ENCODE peak calls at places on chromosomes 5 and 9, in six cellular contexts. One of them, this sample, is unnamed.

GRCh38 chr9:111934747-111935146 is 38.1 kb downstream of the UGCG start:
- DNase-seq in foreskin fibroblast: no peak
- DNase-seq in RWPE2: no peak
- DNase-seq in spleen: no peak
- DNase-seq in IMR-90: no peak
- DNase-seq in tibial artery: no peak
- DNase-seq in this sample: no peak

GRCh38 chr5:167821096-167821590 is 470.3 kb upstream of the WWC1 start:
- DNase-seq in IMR-90: no peak
- DNase-seq in RWPE2: no peak
- DNase-seq in spleen: no peak
- DNase-seq in foreskin fibroblast: no peak
- DNase-seq in tibial artery: no peak
- DNase-seq in this sample: peak

GRCh38 chr5:142544946-142545652 is 140.8 kb downstream of the FGF1 start:
- DNase-seq in IMR-90: peak
- DNase-seq in tibial artery: no peak
- DNase-seq in spleen: no peak
- DNase-seq in RWPE2: no peak
- DNase-seq in foreskin fibroblast: no peak
- DNase-seq in this sample: peak

GRCh38 chr5:169827769-169828168 is 152.5 kb downstream of the INSYN2B start:
- DNase-seq in IMR-90: peak
- DNase-seq in tibial artery: no peak
- DNase-seq in foreskin fibroblast: no peak
- DNase-seq in RWPE2: no peak
- DNase-seq in spleen: no peak
- DNase-seq in this sample: no peak

GRCh38 chr5:9570876-9571275 is 25.0 kb upstream of the SEMA5A start:
- DNase-seq in RWPE2: no peak
- DNase-seq in IMR-90: no peak
- DNase-seq in tibial artery: no peak
- DNase-seq in foreskin fibroblast: no peak
- DNase-seq in spleen: no peak
- DNase-seq in this sample: no peak

GRCh38 chr5:107257885-107258520 is 412.7 kb downstream of the EFNA5 start:
- DNase-seq in spleen: no peak
- DNase-seq in RWPE2: no peak
- DNase-seq in foreskin fibroblast: no peak
- DNase-seq in tibial artery: no peak
- DNase-seq in IMR-90: no peak
- DNase-seq in this sample: peak

GRCh38 chr9:121298689-121299112 is 30.7 kb downstream of the GSN start:
- DNase-seq in IMR-90: no peak
- DNase-seq in foreskin fibroblast: no peak
- DNase-seq in tibial artery: peak
- DNase-seq in RWPE2: no peak
- DNase-seq in spleen: no peak
- DNase-seq in this sample: peak

GRCh38 chr5:17329566-17329965 is 112.1 kb downstream of the BASP1 start:
- DNase-seq in RWPE2: no peak
- DNase-seq in tibial artery: no peak
- DNase-seq in foreskin fibroblast: no peak
- DNase-seq in spleen: no peak
- DNase-seq in IMR-90: no peak
- DNase-seq in this sample: no peak

GRCh38 chr5:25701936-25702335 is 1057.2 kb upstream of the CDH10 start:
- DNase-seq in RWPE2: no peak
- DNase-seq in IMR-90: no peak
- DNase-seq in foreskin fibroblast: no peak
- DNase-seq in spleen: no peak
- DNase-seq in tibial artery: no peak
- DNase-seq in this sample: no peak

GRCh38 chr9:72139233-72139632 is 10.0 kb upstream of the GDA start:
- DNase-seq in spleen: no peak
- DNase-seq in foreskin fibroblast: no peak
- DNase-seq in RWPE2: no peak
- DNase-seq in tibial artery: no peak
- DNase-seq in IMR-90: no peak
- DNase-seq in this sample: no peak

GRCh38 chr5:88183255-88183654 is 85.4 kb downstream of the TMEM161B start:
- DNase-seq in tibial artery: no peak
- DNase-seq in IMR-90: no peak
- DNase-seq in foreskin fibroblast: no peak
- DNase-seq in spleen: no peak
- DNase-seq in RWPE2: no peak
- DNase-seq in this sample: no peak
- H3K4me3 ChIP-seq in tibial artery: no peak
- H3K4me3 ChIP-seq in IMR-90: no peak
- H3K4me3 ChIP-seq in foreskin fibroblast: no peak
- H3K4me3 ChIP-seq in spleen: no peak
- H3K4me3 ChIP-seq in RWPE2: no peak
- H3K4me3 ChIP-seq in this sample: no peak

GRCh38 chr9:35910613-35911488 is 1.6 kb downstream of the SPAAR start:
- DNase-seq in tibial artery: no peak
- DNase-seq in IMR-90: peak
- DNase-seq in foreskin fibroblast: peak
- DNase-seq in spleen: peak
- DNase-seq in RWPE2: no peak
- DNase-seq in this sample: peak
- H3K4me3 ChIP-seq in tibial artery: no peak
- H3K4me3 ChIP-seq in IMR-90: no peak
- H3K4me3 ChIP-seq in foreskin fibroblast: no peak
- H3K4me3 ChIP-seq in spleen: no peak
- H3K4me3 ChIP-seq in RWPE2: no peak
- H3K4me3 ChIP-seq in this sample: no peak

GRCh38 chr9:119052339-119053030 is 316.8 kb downstream of the BRINP1 start:
- DNase-seq in tibial artery: no peak
- DNase-seq in RWPE2: peak
- DNase-seq in foreskin fibroblast: no peak
- DNase-seq in IMR-90: no peak
- DNase-seq in spleen: no peak
- DNase-seq in this sample: no peak
- H3K4me3 ChIP-seq in tibial artery: peak
- H3K4me3 ChIP-seq in RWPE2: no peak
- H3K4me3 ChIP-seq in foreskin fibroblast: no peak
- H3K4me3 ChIP-seq in IMR-90: no peak
- H3K4me3 ChIP-seq in spleen: no peak
- H3K4me3 ChIP-seq in this sample: no peak

DNA sequence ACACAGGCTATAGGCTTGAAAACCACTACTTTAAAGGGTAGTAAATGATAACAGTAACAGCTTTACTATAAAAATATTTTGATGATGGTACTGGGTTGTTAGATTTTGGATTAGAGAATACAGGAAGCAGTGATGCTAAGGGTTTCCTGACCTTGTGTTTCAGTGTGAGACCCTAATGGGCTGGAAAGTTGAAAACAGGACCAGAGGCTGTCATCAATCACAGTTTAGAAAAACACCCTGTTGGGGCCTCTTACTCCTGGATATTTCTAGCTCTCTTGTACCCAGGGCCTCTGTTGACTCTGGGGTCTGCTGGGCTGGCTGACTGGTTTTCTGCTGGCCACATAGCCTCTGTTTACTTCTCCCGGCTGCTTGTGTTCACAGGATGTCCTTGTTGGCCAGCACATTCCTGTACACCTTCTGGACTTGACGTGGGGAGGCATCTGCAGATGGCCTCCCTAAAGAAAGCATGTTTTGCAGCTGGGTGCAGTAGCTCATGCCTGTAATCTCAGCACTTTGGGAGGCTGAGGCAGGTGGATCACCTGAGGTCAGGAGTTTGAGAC is 21.5 kb downstream of the ACER2 start:
- DNase-seq in RWPE2: no peak
- DNase-seq in foreskin fibroblast: no peak
- DNase-seq in spleen: no peak
- DNase-seq in IMR-90: no peak
- DNase-seq in tibial artery: no peak
- DNase-seq in this sample: no peak
- H3K4me3 ChIP-seq in RWPE2: no peak
- H3K4me3 ChIP-seq in foreskin fibroblast: no peak
- H3K4me3 ChIP-seq in spleen: no peak
- H3K4me3 ChIP-seq in IMR-90: no peak
- H3K4me3 ChIP-seq in tibial artery: no peak
- H3K4me3 ChIP-seq in this sample: no peak

DNA sequence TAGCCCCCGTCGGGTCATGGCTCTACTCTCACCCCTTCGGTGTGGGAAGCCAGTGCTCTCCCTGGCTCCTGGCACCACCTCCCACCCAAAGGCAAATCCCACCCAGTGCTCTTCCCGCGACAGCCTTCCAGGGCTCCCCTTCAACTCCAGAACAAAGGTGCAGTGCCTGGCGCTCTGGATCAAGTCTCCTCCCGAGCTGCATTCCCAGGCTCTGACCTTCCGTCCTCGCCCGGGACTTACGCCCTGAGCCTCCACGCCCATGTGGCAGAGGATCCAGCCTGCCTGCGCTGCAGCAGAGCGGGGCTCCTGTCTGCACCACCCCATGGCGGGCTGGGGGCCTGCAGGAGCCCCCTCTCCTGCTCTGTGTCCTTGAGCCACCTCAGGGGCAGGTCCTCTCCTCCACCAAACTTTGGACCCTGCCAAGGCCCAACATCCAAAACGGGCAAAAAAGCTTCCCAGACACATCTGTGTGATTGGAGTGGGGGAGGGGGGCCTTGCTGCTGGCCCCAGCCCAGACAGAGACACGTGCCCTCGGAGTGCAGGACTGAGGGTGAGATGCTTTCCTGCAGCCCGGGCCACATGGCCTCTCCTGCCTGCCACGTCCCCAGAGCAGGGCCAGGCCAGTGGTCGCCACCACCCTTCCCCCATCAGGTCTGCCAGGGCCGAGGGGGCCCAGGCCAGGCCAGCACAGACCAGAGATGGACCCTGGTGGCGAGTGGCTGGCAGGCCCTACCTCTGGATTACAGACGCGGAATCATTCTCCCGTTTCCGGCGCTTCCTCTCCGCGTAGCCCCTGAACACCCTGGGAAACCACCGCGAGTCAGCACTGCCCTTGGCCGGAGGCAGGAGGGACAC is 4.4 kb downstream of the NSMF start:
- DNase-seq in foreskin fibroblast: no peak
- DNase-seq in tibial artery: no peak
- DNase-seq in IMR-90: no peak
- DNase-seq in spleen: peak
- DNase-seq in RWPE2: peak
- DNase-seq in this sample: no peak
- H3K4me3 ChIP-seq in foreskin fibroblast: no peak
- H3K4me3 ChIP-seq in tibial artery: peak
- H3K4me3 ChIP-seq in IMR-90: no peak
- H3K4me3 ChIP-seq in spleen: peak
- H3K4me3 ChIP-seq in RWPE2: no peak
- H3K4me3 ChIP-seq in this sample: no peak

DNA sequence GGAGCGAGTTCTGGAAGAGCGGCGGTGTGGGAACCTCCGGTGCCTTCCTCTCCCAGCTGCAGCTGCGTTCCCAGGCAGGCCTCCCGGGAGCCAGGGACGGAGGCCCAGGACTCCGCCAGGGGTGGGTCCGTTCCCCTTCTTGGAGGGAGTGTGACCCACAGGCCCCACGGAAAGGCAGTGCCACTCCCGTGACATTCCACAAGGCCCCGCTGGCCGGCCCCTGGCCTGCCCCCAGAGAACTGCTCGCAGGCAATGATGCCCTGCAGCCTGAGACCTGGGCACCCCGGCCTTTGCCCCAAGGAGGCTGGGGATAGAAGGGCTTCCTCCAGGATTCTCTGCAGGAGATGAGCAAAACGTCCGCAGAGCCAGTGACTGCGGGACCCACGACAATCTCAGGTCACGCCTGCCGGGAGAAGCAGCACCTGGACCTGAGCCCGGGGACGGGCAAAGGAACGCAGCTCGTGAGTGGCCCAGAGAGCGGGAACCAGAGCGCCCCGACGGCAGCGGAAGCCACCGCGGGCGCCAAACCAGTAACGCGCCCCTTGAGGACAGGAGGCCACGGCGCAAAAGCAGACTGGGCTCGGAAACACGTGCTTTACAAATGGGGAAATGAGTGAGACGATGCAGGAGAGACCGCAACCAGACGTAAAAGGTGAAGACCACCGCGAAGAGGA is 9.3 kb downstream of the OBP2B start:
- DNase-seq in RWPE2: no peak
- DNase-seq in spleen: peak
- DNase-seq in foreskin fibroblast: no peak
- DNase-seq in tibial artery: no peak
- DNase-seq in IMR-90: no peak
- DNase-seq in this sample: no peak
- H3K4me3 ChIP-seq in RWPE2: peak
- H3K4me3 ChIP-seq in spleen: peak
- H3K4me3 ChIP-seq in foreskin fibroblast: peak
- H3K4me3 ChIP-seq in tibial artery: peak
- H3K4me3 ChIP-seq in IMR-90: no peak
- H3K4me3 ChIP-seq in this sample: no peak

DNA sequence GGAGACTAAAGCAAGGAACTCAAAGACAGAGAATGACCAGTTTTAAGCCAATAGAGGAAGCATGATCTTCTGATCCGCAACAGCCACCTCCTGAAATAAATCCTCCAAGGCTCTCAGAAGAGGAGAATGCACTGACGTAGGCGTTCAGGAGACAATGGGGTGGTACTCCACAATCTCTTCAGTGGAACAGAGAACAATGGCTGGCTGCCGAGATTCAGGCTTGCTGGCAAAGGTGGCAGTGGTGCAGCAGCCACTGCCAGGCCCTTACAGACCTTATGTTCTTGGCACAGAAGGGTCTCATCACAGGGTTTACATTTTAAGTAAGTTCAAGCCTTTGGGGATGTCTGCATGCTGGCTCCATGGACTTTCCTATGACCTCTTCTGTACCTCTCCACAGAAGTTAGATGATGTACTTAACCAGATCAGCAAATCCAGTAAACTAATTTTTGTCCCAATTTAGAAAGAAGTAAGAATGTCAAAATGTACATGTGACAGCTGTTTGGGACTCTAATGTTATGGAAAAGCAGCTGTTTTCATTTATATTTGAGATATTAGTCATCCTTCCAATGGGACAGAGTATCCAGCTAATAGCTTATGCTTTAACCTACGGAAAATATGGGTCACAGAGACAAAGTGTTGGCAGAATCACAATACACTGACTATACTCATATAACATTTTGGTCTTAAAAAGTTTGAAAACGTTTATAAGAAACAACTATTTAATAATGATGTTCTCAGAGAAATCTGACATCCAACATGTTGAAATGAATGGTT is 181.0 kb downstream of the MAPKAP1 start:
- DNase-seq in RWPE2: no peak
- DNase-seq in foreskin fibroblast: peak
- DNase-seq in tibial artery: no peak
- DNase-seq in IMR-90: peak
- DNase-seq in spleen: no peak
- DNase-seq in this sample: peak
- H3K4me3 ChIP-seq in RWPE2: no peak
- H3K4me3 ChIP-seq in foreskin fibroblast: no peak
- H3K4me3 ChIP-seq in tibial artery: no peak
- H3K4me3 ChIP-seq in IMR-90: no peak
- H3K4me3 ChIP-seq in spleen: no peak
- H3K4me3 ChIP-seq in this sample: no peak

DNA sequence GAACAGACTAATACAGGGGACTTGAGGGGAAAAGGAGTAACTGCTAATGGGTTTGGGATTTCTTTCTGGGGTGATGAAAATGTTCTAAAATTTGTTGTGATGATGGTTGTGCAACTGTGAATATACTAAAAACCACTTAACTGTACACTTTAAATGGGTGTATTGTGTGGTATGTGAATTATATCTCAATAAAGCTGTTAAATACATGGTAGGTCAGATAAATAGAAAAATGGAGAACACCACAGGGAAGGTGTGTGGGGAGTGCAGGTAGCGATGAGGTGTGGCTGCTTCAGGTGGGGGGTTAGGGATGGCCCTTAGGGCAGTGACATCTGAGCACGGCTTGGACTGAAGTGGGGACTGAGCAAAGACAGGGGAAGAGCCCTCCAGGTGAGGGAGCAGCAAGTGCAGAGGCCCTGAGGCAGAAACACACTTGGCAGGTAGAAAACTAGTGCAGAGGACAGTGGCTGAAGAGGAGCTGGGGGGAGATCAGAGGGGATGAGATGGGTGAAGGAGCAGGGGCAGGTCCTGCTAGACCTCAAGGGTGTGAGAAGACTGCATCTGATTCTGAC is 20.9 kb downstream of the EEIG1 start:
- DNase-seq in RWPE2: no peak
- DNase-seq in tibial artery: no peak
- DNase-seq in spleen: no peak
- DNase-seq in foreskin fibroblast: no peak
- DNase-seq in IMR-90: no peak
- DNase-seq in this sample: no peak
- H3K4me3 ChIP-seq in RWPE2: no peak
- H3K4me3 ChIP-seq in tibial artery: no peak
- H3K4me3 ChIP-seq in spleen: no peak
- H3K4me3 ChIP-seq in foreskin fibroblast: no peak
- H3K4me3 ChIP-seq in IMR-90: no peak
- H3K4me3 ChIP-seq in this sample: no peak

This sample was measured in astrocyte of the spinal cord.